ENCODE peak calls at places on chromosome 10, in five cellular contexts. P is fibroblast of mammary gland; H is CMK; D is A549; B is activated CD4-positive, alpha-beta T cell treated with anti-CD3 and anti-CD28 coated beads for 36 hours. I is an unnamed sample.

GRCh38 chr10:104767745-104768144 is 126.7 kb downstream of the SORCS3 start:
- DNase-seq in P (no peak), H (no peak), D (no peak), B (no peak), I (no peak)

GRCh38 chr10:62895058-62895457 is 78.9 kb upstream of the EGR2 start:
- DNase-seq in P (peak), H (no peak), D (no peak), B (no peak), I (no peak)

GRCh38 chr10:59648711-59649201 is 60.9 kb downstream of the SLC16A9 start:
- DNase-seq in P (peak), H (no peak), D (no peak), B (no peak), I (no peak)

GRCh38 chr10:113563306-113564088 is 10.6 kb downstream of the HABP2 start:
- DNase-seq in P (peak), H (peak), D (peak), B (peak), I (peak)

GRCh38 chr10:116038259-116038658 is 234.7 kb downstream of the GFRA1 start:
- DNase-seq in P (peak), H (no peak), D (no peak), B (no peak), I (no peak)

GRCh38 chr10:35416628-35417625 is 80.6 kb downstream of the CCNY start:
- DNase-seq in P (no peak), H (no peak), D (no peak), B (no peak), I (no peak)

GRCh38 chr10:121322776-121323175 is 275.5 kb downstream of the FGFR2 start:
- DNase-seq in P (no peak), H (no peak), D (no peak), B (no peak), I (no peak)

GRCh38 chr10:127046975-127047877 is 142.0 kb downstream of the DOCK1 start:
- DNase-seq in P (peak), H (no peak), D (no peak), B (no peak), I (no peak)

GRCh38 chr10:21638681-21639080 is 104.6 kb downstream of the MLLT10 start:
- DNase-seq in P (peak), H (no peak), D (no peak), B (no peak), I (no peak)

GRCh38 chr10:87545783-87546182 is 41.1 kb downstream of the MINPP1 start:
- DNase-seq in P (no peak), H (no peak), D (no peak), B (no peak), I (no peak)

GRCh38 chr10:46523881-46524470 is 32.5 kb downstream of the GPRIN2 start:
- DNase-seq in P (peak), H (no peak), D (peak), B (no peak), I (no peak)